ENCODE peak calls at places on chromosomes 12 and 14, in seven cellular contexts. D is IMR-90, A is PC-9, G is AG04450, B is heart left ventricle, T is fibroblast of lung, H is BE2C. N is an unnamed sample. For H3K9me3, the result is how much of the 10 kb centered on the place peaks cover.

GRCh38 chr14:29927596-29928341 is at the start of gene PRKD1:
- DNase-seq in D (peak), A (no peak), G (no peak), B (peak), T (peak), H (peak), N (peak)

GRCh38 chr12:48027183-48028002 is 23.1 kb upstream of the COL2A1 start:
- DNase-seq in D (no peak), A (no peak), G (no peak), B (no peak), T (no peak), H (no peak), N (no peak)

GRCh38 chr14:52312872-52313492 is 1.1 kb upstream of the PTGER2 start:
- DNase-seq in D (peak), A (no peak), G (no peak), B (no peak), T (peak), H (no peak), N (no peak)

GRCh38 chr14:35044939-35045797 is 904 bp upstream of the FAM177A1 start:
- DNase-seq in D (peak), A (no peak), G (peak), B (no peak), T (no peak), H (no peak), N (no peak)

GRCh38 chr12:638948-639557 is 24.2 kb downstream of the NINJ2 start:
- DNase-seq in D (no peak), A (no peak), G (no peak), B (no peak), T (no peak), H (no peak), N (no peak)

GRCh38 chr12:124696689-124697476 is 129.5 kb upstream of the NCOR2 start:
- DNase-seq in D (no peak), A (no peak), G (no peak), B (no peak), T (no peak), H (peak), N (peak)

GRCh38 chr14:94532462-94532861 is 23.2 kb upstream of the SERPINA12 start:
- DNase-seq in D (no peak), A (no peak), G (no peak), B (no peak), T (no peak), H (no peak), N (no peak)

GRCh38 chr12:56593909-56594621 is 36.1 kb downstream of the BAZ2A start:
- DNase-seq in D (peak), A (no peak), G (peak), B (no peak), T (peak), H (peak), N (peak)

GRCh38 chr14:21097616-21098133 is 780 bp downstream of the ZNF219 start:
- DNase-seq in D (no peak), A (no peak), G (no peak), B (no peak), T (no peak), H (no peak), N (peak)

GRCh38 chr12:111448266-111448830 is 42.6 kb downstream of the SH2B3 start:
- DNase-seq in D (no peak), A (no peak), G (no peak), B (no peak), T (no peak), H (no peak), N (no peak)

GRCh38 chr12:55499231-55499630 is 7.1 kb downstream of the OR6C68 start:
- DNase-seq in D (no peak), A (no peak), G (no peak), B (no peak), T (no peak), H (no peak), N (no peak)

GRCh38 chr14:63200035-63200740 is 4.1 kb upstream of the RHOJ start:
- DNase-seq in D (no peak), A (no peak), G (no peak), B (peak), T (no peak), H (no peak), N (peak)

GRCh38 chr14:104968541-104969401 is 9.4 kb downstream of the AHNAK2 start:
- DNase-seq in D (no peak), A (no peak), G (no peak), B (peak), T (no peak), H (peak), N (peak)

GRCh38 chr12:868722-869121 is 80.8 kb downstream of the RAD52 start:
- DNase-seq in D (no peak), A (no peak), G (no peak), B (no peak), T (no peak), H (peak), N (no peak)

GRCh38 chr12:67794151-67794550 is 145.6 kb downstream of the DYRK2 start:
- DNase-seq in D (peak), A (no peak), G (no peak), B (no peak), T (peak), H (no peak), N (no peak)

GRCh38 chr12:126464157-126464556 is 1398.9 kb downstream of the AACS start:
- DNase-seq in D (no peak), A (no peak), G (no peak), B (no peak), T (no peak), H (no peak), N (no peak)
- H3K9me3 ChIP-seq in D (under half), A (under half), G (under half), B (under half), T (under half), H (under half), N (under half)

GRCh38 chr12:133061954-133062353 is 18.8 kb upstream of the ZNF140 start:
- DNase-seq in D (no peak), A (no peak), G (no peak), B (no peak), T (no peak), H (no peak), N (no peak)
- H3K9me3 ChIP-seq in D (half or more), A (half or more), G (half or more), B (half or more), T (under half), H (under half), N (under half)

DNA sequence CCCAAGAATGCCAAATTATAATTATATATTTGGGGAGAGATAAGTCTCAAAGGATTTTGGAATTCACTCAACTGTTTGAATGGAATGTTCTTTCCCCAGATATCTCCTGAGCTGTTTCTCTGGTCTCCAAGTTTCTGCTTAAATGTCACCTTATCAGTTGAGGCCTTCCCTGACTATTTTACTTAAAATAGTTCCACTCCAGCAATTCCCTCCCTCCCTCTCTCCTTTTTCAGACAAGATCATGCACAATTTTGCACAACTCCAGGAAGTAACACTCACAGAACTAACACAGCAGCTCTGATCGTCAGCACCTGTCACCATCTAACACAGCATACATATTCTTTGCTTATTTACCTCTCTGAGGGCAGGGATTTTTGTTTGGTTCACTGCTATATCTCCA is 12.5 kb downstream of the BTG1 start:
- DNase-seq in D (no peak), A (no peak), G (no peak), B (no peak), T (peak), H (no peak), N (no peak)
- H3K9me3 ChIP-seq in D (under half), A (under half), G (under half), B (under half), T (under half), H (under half), N (under half)

GRCh38 chr12:34305176-34305575 is 282.9 kb downstream of the ALG10 start:
- DNase-seq in D (no peak), A (no peak), G (no peak), B (no peak), T (no peak), H (no peak), N (peak)
- H3K9me3 ChIP-seq in D (half or more), A (under half), G (half or more), B (under half), T (under half), H (under half), N (under half)

GRCh38 chr14:85533821-85534271 is 3.9 kb downstream of the FLRT2 start:
- DNase-seq in D (peak), A (no peak), G (no peak), B (no peak), T (peak), H (peak), N (peak)

GRCh38 chr14:85531594-85532391 is 1.8 kb downstream of the FLRT2 start:
- DNase-seq in D (peak), A (no peak), G (no peak), B (peak), T (peak), H (peak), N (peak)

GRCh38 chr14:85532981-85533820 is 3.3 kb downstream of the FLRT2 start:
- DNase-seq in D (peak), A (no peak), G (no peak), B (peak), T (peak), H (no peak), N (peak)

GRCh38 chr14:85531141-85531593 is 1.2 kb downstream of the FLRT2 start:
- DNase-seq in D (peak), A (no peak), G (no peak), B (peak), T (peak), H (no peak), N (peak)

DNA sequence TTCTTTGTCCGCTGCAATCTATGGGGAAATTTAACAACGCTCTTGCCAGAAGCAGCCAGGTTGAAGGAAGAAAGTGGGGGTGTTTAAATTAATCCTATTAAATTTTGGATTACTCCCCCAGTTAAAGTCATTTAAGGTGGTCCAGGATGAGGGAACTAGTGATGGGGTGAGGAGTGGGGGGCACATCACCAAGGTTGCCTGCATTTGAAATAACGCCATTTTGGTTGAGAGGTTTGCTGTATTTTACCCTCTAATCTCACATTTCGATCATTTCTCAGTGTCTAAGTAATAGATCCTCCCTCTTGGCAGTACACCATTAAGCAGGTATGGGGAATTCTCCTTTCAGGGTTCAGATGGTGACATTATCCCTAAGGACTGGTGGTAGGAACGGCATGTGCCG is 2.6 kb downstream of the FLRT2 start:
- DNase-seq in D (no peak), A (no peak), G (no peak), B (no peak), T (no peak), H (no peak), N (no peak)
- H3K9me3 ChIP-seq in D (under half), A (under half), G (under half), B (under half), T (under half), H (under half), N (under half)

GRCh38 chr14:19895282-19895681 is 20.3 kb downstream of the OR4K2 start:
- DNase-seq in D (no peak), A (no peak), G (no peak), B (no peak), T (no peak), H (no peak), N (no peak)
- H3K9me3 ChIP-seq in D (under half), A (under half), G (under half), B (half or more), T (under half), H (under half), N (under half)

GRCh38 chr12:79838359-79838758 is 96.5 kb downstream of the PPP1R12A start:
- DNase-seq in D (no peak), A (no peak), G (no peak), B (no peak), T (no peak), H (no peak), N (no peak)
- H3K9me3 ChIP-seq in D (under half), A (under half), G (under half), B (under half), T (under half), H (under half), N (under half)

N was measured in right cardiac atrium.